ENCODE peak calls at places on chromosomes 7 and 10, in nine cellular contexts. One of them, this sample, is unnamed.

GRCh38 chr10:77862595-77862994 is 64.0 kb downstream of the DLG5 start:
- DNase-seq in suprapubic skin: no peak
- DNase-seq in breast epithelium: no peak
- DNase-seq in K562: no peak
- DNase-seq in GM23338: no peak
- DNase-seq in HCT116: no peak
- DNase-seq in sigmoid colon: no peak
- DNase-seq in transverse colon: no peak
- DNase-seq in esophagus muscularis mucosa: no peak
- DNase-seq in this sample: no peak

GRCh38 chr10:52135101-52135500 is 179.0 kb upstream of the DKK1 start:
- DNase-seq in sigmoid colon: no peak
- DNase-seq in esophagus muscularis mucosa: no peak
- DNase-seq in K562: no peak
- DNase-seq in HCT116: no peak
- DNase-seq in transverse colon: no peak
- DNase-seq in suprapubic skin: no peak
- DNase-seq in GM23338: no peak
- DNase-seq in breast epithelium: no peak
- DNase-seq in this sample: no peak

GRCh38 chr10:133072776-133073390 is 14.8 kb upstream of the ADGRA1 start:
- DNase-seq in suprapubic skin: no peak
- DNase-seq in breast epithelium: no peak
- DNase-seq in transverse colon: no peak
- DNase-seq in esophagus muscularis mucosa: no peak
- DNase-seq in sigmoid colon: no peak
- DNase-seq in K562: no peak
- DNase-seq in GM23338: no peak
- DNase-seq in HCT116: no peak
- DNase-seq in this sample: no peak

GRCh38 chr7:141201145-141201885 is 127.5 kb downstream of the TMEM178B start:
- DNase-seq in suprapubic skin: no peak
- DNase-seq in sigmoid colon: no peak
- DNase-seq in breast epithelium: no peak
- DNase-seq in K562: no peak
- DNase-seq in esophagus muscularis mucosa: no peak
- DNase-seq in transverse colon: no peak
- DNase-seq in GM23338: no peak
- DNase-seq in HCT116: no peak
- DNase-seq in this sample: no peak

GRCh38 chr7:859368-860030 is 16.9 kb upstream of the GET4 start:
- DNase-seq in HCT116: no peak
- DNase-seq in sigmoid colon: no peak
- DNase-seq in transverse colon: no peak
- DNase-seq in GM23338: no peak
- DNase-seq in suprapubic skin: no peak
- DNase-seq in breast epithelium: no peak
- DNase-seq in esophagus muscularis mucosa: no peak
- DNase-seq in K562: no peak
- DNase-seq in this sample: no peak

GRCh38 chr7:98281757-98282652 is 519 bp downstream of the BRI3 start:
- DNase-seq in transverse colon: peak; percentile 45
- DNase-seq in breast epithelium: peak; percentile 41
- DNase-seq in sigmoid colon: peak; percentile 78
- DNase-seq in K562: peak; percentile 26
- DNase-seq in suprapubic skin: no peak
- DNase-seq in esophagus muscularis mucosa: no peak
- DNase-seq in GM23338: peak; percentile 43
- DNase-seq in HCT116: no peak
- DNase-seq in this sample: no peak

GRCh38 chr10:26389533-26389932 is 48.6 kb upstream of the APBB1IP start:
- DNase-seq in sigmoid colon: no peak
- DNase-seq in esophagus muscularis mucosa: no peak
- DNase-seq in breast epithelium: no peak
- DNase-seq in K562: no peak
- DNase-seq in transverse colon: no peak
- DNase-seq in HCT116: no peak
- DNase-seq in GM23338: no peak
- DNase-seq in suprapubic skin: no peak
- DNase-seq in this sample: no peak

GRCh38 chr7:146659732-146660131 is 543.1 kb downstream of the CNTNAP2 start:
- DNase-seq in esophagus muscularis mucosa: no peak
- DNase-seq in HCT116: no peak
- DNase-seq in transverse colon: no peak
- DNase-seq in GM23338: no peak
- DNase-seq in K562: no peak
- DNase-seq in suprapubic skin: no peak
- DNase-seq in sigmoid colon: no peak
- DNase-seq in breast epithelium: no peak
- DNase-seq in this sample: no peak

GRCh38 chr10:48792687-48793096 is 108.0 kb downstream of the WDFY4 start:
- DNase-seq in transverse colon: no peak
- DNase-seq in HCT116: no peak
- DNase-seq in breast epithelium: no peak
- DNase-seq in sigmoid colon: no peak
- DNase-seq in suprapubic skin: no peak
- DNase-seq in K562: no peak
- DNase-seq in GM23338: no peak
- DNase-seq in esophagus muscularis mucosa: peak; percentile 81
- DNase-seq in this sample: no peak

GRCh38 chr7:2718703-2718965 is 30.6 kb downstream of the AMZ1 start:
- DNase-seq in HCT116: no peak
- DNase-seq in K562: no peak
- DNase-seq in breast epithelium: no peak
- DNase-seq in GM23338: no peak
- DNase-seq in esophagus muscularis mucosa: no peak
- DNase-seq in transverse colon: no peak
- DNase-seq in sigmoid colon: no peak
- DNase-seq in suprapubic skin: no peak
- DNase-seq in this sample: no peak
- H3K4me1 ChIP-seq in HCT116: peaks cover 11% of the 10 kb centered on the region
- H3K4me1 ChIP-seq in K562: peaks cover 59% of the 10 kb centered on the region
- H3K4me1 ChIP-seq in breast epithelium: no peaks in the 10 kb centered on the region
- H3K4me1 ChIP-seq in GM23338: no peaks in the 10 kb centered on the region
- H3K4me1 ChIP-seq in esophagus muscularis mucosa: peaks cover 30% of the 10 kb centered on the region
- H3K4me1 ChIP-seq in transverse colon: peaks cover 23% of the 10 kb centered on the region
- H3K4me1 ChIP-seq in sigmoid colon: no peaks in the 10 kb centered on the region
- H3K4me1 ChIP-seq in suprapubic skin: peaks cover 7% of the 10 kb centered on the region
- H3K4me1 ChIP-seq in this sample: peaks cover 21% of the 10 kb centered on the region

GRCh38 chr10:1149793-1150637 is 93.8 kb downstream of the WDR37 start:
- DNase-seq in HCT116: no peak
- DNase-seq in breast epithelium: no peak
- DNase-seq in K562: peak; percentile 67
- DNase-seq in GM23338: no peak
- DNase-seq in transverse colon: peak; percentile 18
- DNase-seq in esophagus muscularis mucosa: peak; percentile 86
- DNase-seq in sigmoid colon: peak; percentile 45
- DNase-seq in suprapubic skin: no peak
- DNase-seq in this sample: no peak
- TF ChIP-seq POLR2AphosphoS5 in HCT116: no peak
- TF ChIP-seq POLR2AphosphoS5 in breast epithelium: no peak
- TF ChIP-seq POLR2AphosphoS5 in K562: no peak
- TF ChIP-seq POLR2AphosphoS5 in GM23338: no peak
- TF ChIP-seq POLR2AphosphoS5 in transverse colon: no peak
- TF ChIP-seq POLR2AphosphoS5 in esophagus muscularis mucosa: no peak
- TF ChIP-seq POLR2AphosphoS5 in sigmoid colon: no peak
- TF ChIP-seq POLR2AphosphoS5 in suprapubic skin: no peak
- TF ChIP-seq POLR2AphosphoS5 in this sample: no peak

GRCh38 chr10:71763352-71764127 is 9.8 kb downstream of the VSIR start:
- DNase-seq in breast epithelium: no peak
- DNase-seq in K562: peak; percentile 61
- DNase-seq in sigmoid colon: no peak
- DNase-seq in GM23338: no peak
- DNase-seq in HCT116: no peak
- DNase-seq in suprapubic skin: no peak
- DNase-seq in esophagus muscularis mucosa: no peak
- DNase-seq in transverse colon: no peak
- DNase-seq in this sample: no peak
- H3K4me1 ChIP-seq in breast epithelium: peaks cover 23% of the 10 kb centered on the region
- H3K4me1 ChIP-seq in K562: peaks cover 33% of the 10 kb centered on the region
- H3K4me1 ChIP-seq in sigmoid colon: no peaks in the 10 kb centered on the region
- H3K4me1 ChIP-seq in GM23338: no peaks in the 10 kb centered on the region
- H3K4me1 ChIP-seq in HCT116: peaks cover 51% of the 10 kb centered on the region
- H3K4me1 ChIP-seq in suprapubic skin: peaks cover 77% of the 10 kb centered on the region
- H3K4me1 ChIP-seq in esophagus muscularis mucosa: peaks cover 83% of the 10 kb centered on the region
- H3K4me1 ChIP-seq in transverse colon: peaks cover 73% of the 10 kb centered on the region
- H3K4me1 ChIP-seq in this sample: peaks cover 75% of the 10 kb centered on the region

GRCh38 chr10:16466001-16466400 is 29.2 kb downstream of the PTER start:
- DNase-seq in HCT116: no peak
- DNase-seq in suprapubic skin: no peak
- DNase-seq in K562: no peak
- DNase-seq in esophagus muscularis mucosa: no peak
- DNase-seq in breast epithelium: no peak
- DNase-seq in transverse colon: no peak
- DNase-seq in sigmoid colon: no peak
- DNase-seq in GM23338: no peak
- DNase-seq in this sample: no peak
- TF ChIP-seq POLR2AphosphoS5 in HCT116: no peak
- TF ChIP-seq POLR2AphosphoS5 in suprapubic skin: no peak
- TF ChIP-seq POLR2AphosphoS5 in K562: no peak
- TF ChIP-seq POLR2AphosphoS5 in esophagus muscularis mucosa: no peak
- TF ChIP-seq POLR2AphosphoS5 in breast epithelium: no peak
- TF ChIP-seq POLR2AphosphoS5 in transverse colon: no peak
- TF ChIP-seq POLR2AphosphoS5 in sigmoid colon: no peak
- TF ChIP-seq POLR2AphosphoS5 in GM23338: no peak
- TF ChIP-seq POLR2AphosphoS5 in this sample: no peak

GRCh38 chr10:110061687-110062086 is 53.9 kb downstream of the ADD3 start:
- DNase-seq in esophagus muscularis mucosa: no peak
- DNase-seq in K562: no peak
- DNase-seq in GM23338: no peak
- DNase-seq in sigmoid colon: no peak
- DNase-seq in breast epithelium: no peak
- DNase-seq in transverse colon: no peak
- DNase-seq in HCT116: no peak
- DNase-seq in suprapubic skin: no peak
- DNase-seq in this sample: no peak
- H3K4me1 ChIP-seq in esophagus muscularis mucosa: peaks cover 25% of the 10 kb centered on the region
- H3K4me1 ChIP-seq in K562: no peaks in the 10 kb centered on the region
- H3K4me1 ChIP-seq in GM23338: peaks cover 7% of the 10 kb centered on the region
- H3K4me1 ChIP-seq in sigmoid colon: no peaks in the 10 kb centered on the region
- H3K4me1 ChIP-seq in breast epithelium: no peaks in the 10 kb centered on the region
- H3K4me1 ChIP-seq in transverse colon: peaks cover 45% of the 10 kb centered on the region
- H3K4me1 ChIP-seq in HCT116: no peaks in the 10 kb centered on the region
- H3K4me1 ChIP-seq in suprapubic skin: peaks cover 15% of the 10 kb centered on the region
- H3K4me1 ChIP-seq in this sample: peaks cover 31% of the 10 kb centered on the region

DNA sequence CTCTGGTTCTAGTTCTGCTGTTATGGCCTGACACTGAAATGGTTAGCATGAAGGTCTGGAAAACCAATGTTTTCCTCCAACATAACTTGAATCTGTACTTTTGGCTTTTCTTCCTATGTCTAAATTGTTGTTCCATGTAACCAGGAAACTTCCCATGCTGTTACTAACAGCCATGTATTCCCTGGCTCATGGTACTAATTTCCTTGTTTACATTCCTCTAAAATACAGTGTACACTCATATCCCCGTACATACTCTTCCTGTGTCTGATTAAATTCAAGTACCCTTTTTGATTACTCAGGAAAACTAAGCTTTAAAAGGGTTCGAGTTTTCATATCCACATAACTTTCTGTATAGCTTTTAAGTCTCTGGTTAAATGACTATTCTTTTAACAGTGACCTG is 12.3 kb upstream of the ACSM6 start:
- DNase-seq in suprapubic skin: no peak
- DNase-seq in K562: no peak
- DNase-seq in GM23338: no peak
- DNase-seq in sigmoid colon: no peak
- DNase-seq in transverse colon: no peak
- DNase-seq in HCT116: no peak
- DNase-seq in breast epithelium: no peak
- DNase-seq in esophagus muscularis mucosa: no peak
- DNase-seq in this sample: no peak
- TF ChIP-seq POLR2AphosphoS5 in suprapubic skin: no peak
- TF ChIP-seq POLR2AphosphoS5 in K562: no peak
- TF ChIP-seq POLR2AphosphoS5 in GM23338: no peak
- TF ChIP-seq POLR2AphosphoS5 in sigmoid colon: no peak
- TF ChIP-seq POLR2AphosphoS5 in transverse colon: no peak
- TF ChIP-seq POLR2AphosphoS5 in HCT116: no peak
- TF ChIP-seq POLR2AphosphoS5 in breast epithelium: no peak
- TF ChIP-seq POLR2AphosphoS5 in esophagus muscularis mucosa: no peak
- TF ChIP-seq POLR2AphosphoS5 in this sample: no peak

DNA sequence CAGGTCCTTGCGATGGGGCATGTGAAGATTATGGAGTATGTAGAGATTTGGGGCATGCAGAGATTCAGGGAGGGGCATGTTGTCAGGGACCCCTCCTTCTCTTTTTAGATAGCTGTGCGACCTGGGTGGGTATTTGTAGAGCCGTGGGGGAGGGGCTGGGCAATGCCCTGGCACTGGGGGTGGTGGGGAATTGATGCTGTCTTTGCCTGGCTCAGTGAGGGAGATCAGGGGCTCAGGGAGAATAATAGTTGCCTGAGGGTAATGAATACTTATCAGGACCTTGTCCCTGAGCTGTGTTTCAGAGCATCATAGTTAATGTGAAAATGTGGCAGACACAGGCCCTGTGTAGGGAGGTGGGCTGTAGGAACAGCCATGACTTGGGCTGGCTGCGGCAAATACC is 3.5 kb downstream of the RAMP3 start:
- DNase-seq in transverse colon: no peak
- DNase-seq in suprapubic skin: no peak
- DNase-seq in GM23338: no peak
- DNase-seq in breast epithelium: no peak
- DNase-seq in sigmoid colon: peak; percentile 21
- DNase-seq in K562: no peak
- DNase-seq in esophagus muscularis mucosa: no peak
- DNase-seq in HCT116: no peak
- DNase-seq in this sample: no peak
- H3K4me1 ChIP-seq in transverse colon: no peaks in the 10 kb centered on the region
- H3K4me1 ChIP-seq in suprapubic skin: peaks cover 8% of the 10 kb centered on the region
- H3K4me1 ChIP-seq in GM23338: no peaks in the 10 kb centered on the region
- H3K4me1 ChIP-seq in breast epithelium: no peaks in the 10 kb centered on the region
- H3K4me1 ChIP-seq in sigmoid colon: no peaks in the 10 kb centered on the region
- H3K4me1 ChIP-seq in K562: peaks cover 11% of the 10 kb centered on the region
- H3K4me1 ChIP-seq in esophagus muscularis mucosa: peaks cover 10% of the 10 kb centered on the region
- H3K4me1 ChIP-seq in HCT116: no peaks in the 10 kb centered on the region
- H3K4me1 ChIP-seq in this sample: peaks cover 6% of the 10 kb centered on the region